ENCODE peak calls at places on chromosomes 13 and 19, in six cellular contexts. T is T-cell; I is NCI-H774; U is EH; P is Right ventricle myocardium superior; B is stimulated activated CD4-positive, alpha-beta T cell treated with anti-CD3 and anti-CD28 coated beads, Interleukin-2, amount 100 ng/mL, for 24 hours. J is an unnamed sample.

GRCh38 chr19:48950830-48951519 is 3.7 kb upstream of the BAX start:
- DNase-seq in P (no peak), U (no peak), T (no peak), B (no peak), I (no peak), J (no peak)

GRCh38 chr13:50995870-50996269 is 86.3 kb downstream of the RNASEH2B start:
- DNase-seq in U (no peak), P (no peak), B (no peak), I (no peak), T (no peak), J (no peak)

GRCh38 chr19:2212861-2213711 is 23.0 kb downstream of the PLEKHJ1 start:
- DNase-seq in T (no peak), B (no peak), P (no peak), I (no peak), U (no peak), J (no peak)

GRCh38 chr19:29546583-29547190 is 20.9 kb downstream of the VSTM2B start:
- DNase-seq in I (no peak), U (no peak), B (no peak), P (no peak), T (no peak), J (no peak)

GRCh38 chr19:16325671-16326400 is 1.2 kb downstream of the KLF2 start:
- DNase-seq in P (peak), U (peak), T (no peak), B (peak), I (peak), J (peak)

GRCh38 chr19:19371056-19371455 is 34.4 kb upstream of the GATAD2A start:
- DNase-seq in T (no peak), B (no peak), I (no peak), P (no peak), U (no peak), J (no peak)

GRCh38 chr13:20182231-20182846 is 10.4 kb downstream of the GJB2 start:
- DNase-seq in P (no peak), T (no peak), I (peak), B (peak), U (peak), J (no peak)

GRCh38 chr13:33312150-33312908 is 26.8 kb upstream of the STARD13 start:
- DNase-seq in U (peak), P (no peak), B (no peak), T (no peak), I (no peak), J (no peak)

GRCh38 chr13:80371840-80372509 is 31.0 kb upstream of the SPRY2 start:
- DNase-seq in T (no peak), I (no peak), U (no peak), P (no peak), B (no peak), J (no peak)

GRCh38 chr19:27762933-27763332 is 1450.0 kb downstream of the UQCRFS1 start:
- DNase-seq in T (no peak), B (no peak), I (no peak), U (no peak), P (no peak), J (no peak)

GRCh38 chr13:75621147-75621546 is 15.0 kb upstream of the LMO7 start:
- DNase-seq in T (no peak), P (no peak), U (peak), I (no peak), B (no peak), J (no peak)

GRCh38 chr13:73715114-73715909 is 418.9 kb downstream of the KLF12 start:
- DNase-seq in T (peak), I (no peak), B (peak), P (no peak), U (no peak), J (peak)

GRCh38 chr13:32627793-32628192 is 41.5 kb downstream of the PDS5B start:
- DNase-seq in B (no peak), T (no peak), I (no peak), U (no peak), P (no peak), J (no peak)

GRCh38 chr19:36215276-36216171 is 618 bp downstream of the ZNF146 start:
- DNase-seq in U (peak), I (no peak), P (no peak), B (peak), T (no peak), J (no peak)

GRCh38 chr13:109344552-109345157 is 441.7 kb downstream of the IRS2 start:
- DNase-seq in T (no peak), I (no peak), P (no peak), B (no peak), U (peak), J (no peak)

GRCh38 chr13:19586904-19587634 is 25.7 kb upstream of the TPTE2 start:
- DNase-seq in I (no peak), U (peak), P (peak), T (peak), B (peak), J (peak)

GRCh38 chr19:46021531-46022041 is 1.3 kb downstream of the PGLYRP1 start:
- DNase-seq in U (no peak), I (no peak), T (no peak), B (no peak), P (no peak), J (no peak)

GRCh38 chr19:2099937-2100718 is 3.4 kb downstream of the IZUMO4 start:
- DNase-seq in B (no peak), U (no peak), I (no peak), P (no peak), T (no peak), J (no peak)

GRCh38 chr13:99178636-99179035 is 22.0 kb upstream of the UBAC2 start:
- DNase-seq in I (no peak), P (peak), U (no peak), T (no peak), B (no peak), J (peak)

GRCh38 chr13:97975851-97976550 is 22.5 kb downstream of the IPO5 start:
- DNase-seq in P (peak), T (peak), B (peak), I (peak), U (peak), J (no peak)

GRCh38 chr19:55193481-55193880 is 13.4 kb upstream of the SYT5 start:
- DNase-seq in B (no peak), P (no peak), T (no peak), U (no peak), I (no peak), J (no peak)

GRCh38 chr19:49231389-49231788 is 73.8 kb downstream of the TRPM4 start:
- DNase-seq in T (no peak), B (peak), P (no peak), I (no peak), U (no peak), J (peak)

GRCh38 chr13:41533266-41533665 is 75.9 kb downstream of the RGCC start:
- DNase-seq in T (no peak), U (no peak), I (no peak), P (no peak), B (no peak), J (no peak)

GRCh38 chr13:113802090-113802531 is 43.1 kb downstream of the TMEM255B start:
- DNase-seq in U (peak), T (no peak), B (no peak), I (no peak), P (peak), J (no peak)

GRCh38 chr13:113810640-113811039 is 51.6 kb downstream of the TMEM255B start:
- DNase-seq in B (no peak), I (no peak), U (no peak), T (no peak), P (peak), J (no peak)

GRCh38 chr13:76861859-76862258 is 24.3 kb downstream of the KCTD12 start:
- DNase-seq in I (no peak), B (no peak), U (no peak), P (no peak), T (no peak), J (no peak)

GRCh38 chr19:2451741-2452140 is 5.0 kb downstream of the LMNB2 start:
- DNase-seq in I (no peak), P (no peak), T (no peak), U (no peak), B (no peak), J (no peak)

GRCh38 chr19:5801796-5802616 is 2.9 kb upstream of the NRTN start:
- DNase-seq in I (no peak), T (no peak), B (no peak), U (peak), P (no peak), J (no peak)